ENCODE peak calls at places on chromosomes 4 and X, in ten cellular contexts. T is midbrain, B is T-helper 1 cell, O is NCI-H526 treated with DMSO at 0.1 percent for 48 hours, I is mammary epithelial cell, L is RKO, M is dorsolateral prefrontal cortex, Z is NCI-H1092 treated with DMSO at 0.1 percent for 48 hours, Q is HFFc6, E is NCI-H524. J is an unnamed sample.

GRCh38 chr4:169103966-169104412 is 93.9 kb upstream of the CBR4 start:
- DNase-seq in T (peak), B (no peak), O (no peak), I (peak), L (no peak), M (no peak), Z (peak), Q (peak), E (peak), J (no peak)

GRCh38 chr4:48127231-48127881 is 6.7 kb downstream of the TXK start:
- DNase-seq in T (no peak), B (no peak), O (no peak), I (no peak), L (no peak), M (no peak), Z (no peak), Q (no peak), E (no peak), J (no peak)

GRCh38 chr4:145920205-145920604 is 18.4 kb downstream of the ZNF827 start:
- DNase-seq in T (no peak), B (no peak), O (no peak), I (peak), L (no peak), M (no peak), Z (no peak), Q (peak), E (no peak), J (no peak)

GRCh38 chr4:136861081-136861480 is 671.2 kb downstream of the PCDH18 start:
- DNase-seq in T (no peak), B (no peak), O (no peak), I (no peak), L (no peak), M (no peak), Z (no peak), Q (no peak), E (no peak), J (no peak)

GRCh38 chrX:115535844-115536243 is 25.1 kb upstream of the PLS3 start:
- DNase-seq in T (no peak), B (no peak), O (no peak), I (no peak), L (no peak), M (no peak), Z (no peak), Q (no peak), E (no peak), J (no peak)

GRCh38 chrX:56368962-56369361 is 136.8 kb downstream of the KLF8 start:
- DNase-seq in T (no peak), B (no peak), O (no peak), I (no peak), L (no peak), M (no peak), Z (no peak), Q (no peak), E (no peak), J (no peak)

GRCh38 chrX:65706041-65706828 is 38.8 kb downstream of the MSN start:
- DNase-seq in T (no peak), B (no peak), O (no peak), I (peak), L (no peak), M (no peak), Z (no peak), Q (peak), E (no peak), J (no peak)

GRCh38 chrX:124238268-124238667 is 94.2 kb upstream of the TEX13D start:
- DNase-seq in T (no peak), B (no peak), O (no peak), I (no peak), L (no peak), M (no peak), Z (no peak), Q (no peak), E (no peak), J (no peak)

GRCh38 chr4:1573830-1574459 is 110.2 kb downstream of the FAM53A start:
- DNase-seq in T (no peak), B (no peak), O (no peak), I (no peak), L (no peak), M (no peak), Z (no peak), Q (no peak), E (no peak), J (no peak)

GRCh38 chr4:37400326-37400881 is 155.9 kb downstream of the NWD2 start:
- DNase-seq in T (no peak), B (no peak), O (peak), I (no peak), L (no peak), M (no peak), Z (no peak), Q (no peak), E (no peak), J (no peak)

GRCh38 chr4:76219299-76220055 is 5.9 kb upstream of the SCARB2 start:
- DNase-seq in T (no peak), B (no peak), O (no peak), I (peak), L (no peak), M (no peak), Z (no peak), Q (peak), E (no peak), J (no peak)